ENCODE peak calls at places on chromosomes 12 and 14, in ten cellular contexts. T, S, G, C, D, I, X, Y, H and E are unnamed samples.

GRCh38 chr14:67191768-67192290 is 2.6 kb downstream of the GARIN2 start:
- DNase-seq in X (no peak), I (no peak), C (no peak), H (no peak), Y (no peak), G (no peak), T (no peak), S (no peak), D (no peak), E (no peak)

GRCh38 chr12:53234236-53234635 is 2.2 kb upstream of the RARG start:
- DNase-seq in D (no peak), X (no peak), H (no peak), C (no peak), T (no peak), G (no peak), I (no peak), Y (no peak), S (no peak), E (no peak)

GRCh38 chr12:111858778-111859177 is 16.8 kb downstream of the MAPKAPK5 start:
- DNase-seq in X (no peak), I (no peak), T (no peak), Y (no peak), H (no peak), S (no peak), D (no peak), G (no peak), C (no peak), E (no peak)

GRCh38 chr12:41893491-41893890 is 251.2 kb downstream of the GXYLT1 start:
- DNase-seq in C (no peak), H (no peak), I (no peak), Y (no peak), X (no peak), G (no peak), S (no peak), T (no peak), D (no peak), E (no peak)

GRCh38 chr14:99654235-99655000 is 9.5 kb downstream of the HHIPL1 start:
- DNase-seq in H (no peak), D (peak), S (no peak), I (peak), C (no peak), G (no peak), Y (no peak), T (no peak), X (no peak), E (no peak)

GRCh38 chr12:111224196-111225066 is 144.5 kb downstream of the PHETA1 start:
- DNase-seq in D (no peak), X (no peak), T (no peak), S (no peak), Y (no peak), G (no peak), C (no peak), I (no peak), H (no peak), E (no peak)

GRCh38 chr14:76774471-76775158 is 13.3 kb downstream of the VASH1 start:
- DNase-seq in X (no peak), S (no peak), G (no peak), C (no peak), H (no peak), D (no peak), Y (no peak), I (no peak), T (no peak), E (no peak)

GRCh38 chr12:106353178-106353577 is 4.4 kb upstream of the POLR3B start:
- DNase-seq in D (no peak), I (no peak), Y (no peak), S (no peak), T (no peak), G (no peak), H (no peak), X (no peak), C (no peak), E (no peak)

GRCh38 chr12:66279127-66279712 is 23.1 kb upstream of the HELB start:
- DNase-seq in S (no peak), D (peak), H (no peak), I (no peak), Y (no peak), C (peak), G (peak), T (peak), X (no peak), E (no peak)

GRCh38 chr14:39626589-39627576 is 194.7 kb upstream of the FBXO33 start:
- DNase-seq in X (no peak), C (no peak), D (no peak), S (no peak), I (no peak), H (no peak), G (no peak), Y (no peak), T (no peak), E (no peak)

GRCh38 chr14:46717211-46717610 is 65.6 kb upstream of the RPL10L start:
- DNase-seq in G (no peak), Y (no peak), S (no peak), T (no peak), H (no peak), D (no peak), I (no peak), C (no peak), X (no peak), E (no peak)

GRCh38 chr12:16881986-16882385 is 276.0 kb upstream of the LMO3 start:
- DNase-seq in X (no peak), G (no peak), I (no peak), D (no peak), C (no peak), H (no peak), S (no peak), Y (no peak), T (peak), E (no peak)

GRCh38 chr14:32693114-32693513 is 245.6 kb upstream of the NPAS3 start:
- DNase-seq in I (no peak), G (no peak), Y (no peak), C (no peak), T (peak), H (no peak), X (no peak), S (no peak), D (no peak), E (no peak)

GRCh38 chr12:107759410-107759809 is 1.5 kb downstream of the PRDM4 start:
- DNase-seq in T (peak), I (no peak), D (peak), Y (no peak), S (no peak), H (no peak), G (no peak), X (no peak), C (peak), E (no peak)

GRCh38 chr14:60865378-60866127 is 115.3 kb downstream of the TRMT5 start:
- DNase-seq in X (no peak), C (no peak), I (no peak), T (no peak), H (no peak), G (no peak), S (no peak), Y (no peak), D (no peak), E (no peak)

GRCh38 chr12:2163172-2163927 is 110.6 kb downstream of the CACNA1C start:
- DNase-seq in H (no peak), S (no peak), X (no peak), Y (no peak), G (no peak), D (peak), T (no peak), C (no peak), I (peak), E (no peak)

GRCh38 chr12:129594098-129594497 is 309.7 kb downstream of the TMEM132D start:
- DNase-seq in I (no peak), G (no peak), D (no peak), Y (no peak), H (no peak), S (no peak), T (no peak), X (no peak), C (no peak), E (no peak)

GRCh38 chr14:59969319-59969718 is 49.4 kb downstream of the LRRC9 start:
- DNase-seq in G (no peak), H (no peak), I (no peak), Y (no peak), D (no peak), C (no peak), X (no peak), T (no peak), S (no peak), E (no peak)

GRCh38 chr14:104805326-104805678 is 4.4 kb downstream of the ZBTB42 start:
- DNase-seq in C (no peak), D (peak), X (no peak), T (peak), Y (no peak), H (no peak), S (no peak), I (peak), G (no peak), E (no peak)

GRCh38 chr14:92553456-92553855 is 39.9 kb downstream of the RIN3 start:
- DNase-seq in I (peak), H (no peak), C (no peak), X (no peak), S (no peak), G (no peak), T (no peak), Y (no peak), D (no peak), E (no peak)

GRCh38 chr12:68451261-68452091 is 119.3 kb upstream of the MDM1 start:
- DNase-seq in S (peak), G (no peak), T (no peak), C (peak), Y (peak), H (no peak), X (peak), I (peak), D (no peak), E (peak)

GRCh38 chr12:102885043-102885932 is 31.8 kb downstream of the PAH start:
- DNase-seq in S (no peak), C (no peak), Y (no peak), G (no peak), T (no peak), X (no peak), D (peak), I (no peak), H (no peak), E (no peak)

GRCh38 chr12:102769323-102769916 is 147.6 kb downstream of the PAH start:
- DNase-seq in G (no peak), C (peak), D (peak), H (no peak), X (peak), T (peak), S (peak), I (peak), Y (peak), E (peak)

GRCh38 chr12:111443586-111443985 is 37.9 kb downstream of the SH2B3 start:
- DNase-seq in G (no peak), Y (peak), C (no peak), T (no peak), D (no peak), I (no peak), H (no peak), X (peak), S (no peak), E (no peak)

GRCh38 chr12:65827827-65828231 is 3.5 kb downstream of the HMGA2 start:
- DNase-seq in H (no peak), T (no peak), I (no peak), G (no peak), C (no peak), X (no peak), Y (no peak), S (no peak), D (no peak), E (no peak)

GRCh38 chr14:104494483-104494882 is 85.1 kb upstream of the C14orf180 start:
- DNase-seq in S (no peak), H (no peak), X (no peak), I (no peak), D (no peak), C (peak), Y (no peak), T (no peak), G (no peak), E (peak)